ENCODE peak calls at places on chromosomes 7 and 10, in five cellular contexts. One of them, this sample, is unnamed.

GRCh38 chr10:32793033-32793432 is 165.0 kb downstream of the ITGB1 start:
- DNase-seq in dorsolateral prefrontal cortex: no peak
- DNase-seq in fibroblast of lung: no peak
- DNase-seq in thoracic aorta: no peak
- DNase-seq in uterus: no peak
- DNase-seq in this sample: no peak

GRCh38 chr7:40604601-40605438 is 470.0 kb downstream of the SUGCT start:
- DNase-seq in dorsolateral prefrontal cortex: no peak
- DNase-seq in fibroblast of lung: peak; percentile 65
- DNase-seq in thoracic aorta: no peak
- DNase-seq in uterus: no peak
- DNase-seq in this sample: peak; percentile 17

GRCh38 chr10:36671607-36672006 is 453.8 kb upstream of the ANKRD30A start:
- DNase-seq in dorsolateral prefrontal cortex: no peak
- DNase-seq in fibroblast of lung: peak; percentile 80
- DNase-seq in thoracic aorta: no peak
- DNase-seq in uterus: no peak
- DNase-seq in this sample: no peak

GRCh38 chr10:79230563-79231249 is 116.6 kb upstream of the PPIF start:
- DNase-seq in dorsolateral prefrontal cortex: no peak
- DNase-seq in fibroblast of lung: no peak
- DNase-seq in thoracic aorta: no peak
- DNase-seq in uterus: no peak
- DNase-seq in this sample: no peak

GRCh38 chr7:36261019-36261754 is 108.1 kb downstream of the EEPD1 start:
- DNase-seq in dorsolateral prefrontal cortex: no peak
- DNase-seq in fibroblast of lung: peak; percentile 57
- DNase-seq in thoracic aorta: no peak
- DNase-seq in uterus: no peak
- DNase-seq in this sample: no peak

GRCh38 chr10:80964955-80965614 is 427.4 kb downstream of the SH2D4B start:
- DNase-seq in dorsolateral prefrontal cortex: no peak
- DNase-seq in fibroblast of lung: no peak
- DNase-seq in thoracic aorta: no peak
- DNase-seq in uterus: no peak
- DNase-seq in this sample: no peak

GRCh38 chr10:5234106-5234877 is 37.7 kb downstream of the AKR1C4 start:
- DNase-seq in dorsolateral prefrontal cortex: no peak
- DNase-seq in fibroblast of lung: no peak
- DNase-seq in thoracic aorta: no peak
- DNase-seq in uterus: no peak
- DNase-seq in this sample: no peak

GRCh38 chr7:116522247-116522646 is 2.6 kb upstream of the CAV1 start:
- DNase-seq in dorsolateral prefrontal cortex: no peak
- DNase-seq in fibroblast of lung: peak; percentile 97
- DNase-seq in thoracic aorta: no peak
- DNase-seq in uterus: no peak
- DNase-seq in this sample: no peak

GRCh38 chr10:61733358-61733940 is 70.7 kb downstream of the CABCOCO1 start:
- DNase-seq in dorsolateral prefrontal cortex: no peak
- DNase-seq in fibroblast of lung: peak; percentile 51
- DNase-seq in thoracic aorta: no peak
- DNase-seq in uterus: peak; percentile 14
- DNase-seq in this sample: no peak

GRCh38 chr10:73979428-73980407 is 18.2 kb upstream of the VCL start:
- DNase-seq in dorsolateral prefrontal cortex: no peak
- DNase-seq in fibroblast of lung: no peak
- DNase-seq in thoracic aorta: no peak
- DNase-seq in uterus: no peak
- DNase-seq in this sample: no peak

GRCh38 chr7:109956916-109957315 is 1134.0 kb upstream of the LRRN3 start:
- DNase-seq in dorsolateral prefrontal cortex: no peak
- DNase-seq in fibroblast of lung: no peak
- DNase-seq in thoracic aorta: no peak
- DNase-seq in uterus: no peak
- DNase-seq in this sample: no peak

GRCh38 chr7:34156336-34156735 is 251.0 kb downstream of the BMPER start:
- DNase-seq in dorsolateral prefrontal cortex: no peak
- DNase-seq in fibroblast of lung: peak; percentile 54
- DNase-seq in thoracic aorta: no peak
- DNase-seq in uterus: no peak
- DNase-seq in this sample: no peak

GRCh38 chr10:127877116-127877515 is 15.6 kb downstream of the CLRN3 start:
- DNase-seq in dorsolateral prefrontal cortex: no peak
- DNase-seq in fibroblast of lung: no peak
- DNase-seq in thoracic aorta: no peak
- DNase-seq in uterus: no peak
- DNase-seq in this sample: no peak

GRCh38 chr10:33179056-33179455 is 155.4 kb downstream of the NRP1 start:
- DNase-seq in dorsolateral prefrontal cortex: no peak
- DNase-seq in fibroblast of lung: no peak
- DNase-seq in thoracic aorta: no peak
- DNase-seq in uterus: no peak
- DNase-seq in this sample: no peak

GRCh38 chr10:52801951-52802350 is 29.4 kb upstream of the MBL2 start:
- DNase-seq in dorsolateral prefrontal cortex: no peak
- DNase-seq in fibroblast of lung: peak; percentile 56
- DNase-seq in thoracic aorta: no peak
- DNase-seq in uterus: no peak
- DNase-seq in this sample: no peak

GRCh38 chr7:70598976-70599375 is 533.0 kb upstream of the GALNT17 start:
- DNase-seq in dorsolateral prefrontal cortex: no peak
- DNase-seq in fibroblast of lung: peak; percentile 48
- DNase-seq in thoracic aorta: no peak
- DNase-seq in uterus: no peak
- DNase-seq in this sample: no peak

GRCh38 chr7:2118630-2119190 is 114.0 kb downstream of the MAD1L1 start:
- DNase-seq in dorsolateral prefrontal cortex: no peak
- DNase-seq in fibroblast of lung: no peak
- DNase-seq in thoracic aorta: no peak
- DNase-seq in uterus: no peak
- DNase-seq in this sample: no peak

GRCh38 chr10:63703740-63704345 is 182.6 kb downstream of the REEP3 start:
- DNase-seq in dorsolateral prefrontal cortex: no peak
- DNase-seq in fibroblast of lung: no peak
- DNase-seq in thoracic aorta: no peak
- DNase-seq in uterus: no peak
- DNase-seq in this sample: no peak

GRCh38 chr10:65183236-65183635 is 1662.0 kb downstream of the REEP3 start:
- DNase-seq in dorsolateral prefrontal cortex: no peak
- DNase-seq in fibroblast of lung: no peak
- DNase-seq in thoracic aorta: no peak
- DNase-seq in uterus: no peak
- DNase-seq in this sample: no peak

GRCh38 chr10:112904000-112904399 is 46.0 kb upstream of the TCF7L2 start:
- DNase-seq in dorsolateral prefrontal cortex: no peak
- DNase-seq in fibroblast of lung: peak; percentile 61
- DNase-seq in thoracic aorta: no peak
- DNase-seq in uterus: no peak
- DNase-seq in this sample: no peak

GRCh38 chr7:30920584-30921539 is 9.2 kb downstream of the AQP1 start:
- DNase-seq in dorsolateral prefrontal cortex: peak; percentile 23
- DNase-seq in fibroblast of lung: peak; percentile 74
- DNase-seq in thoracic aorta: peak; percentile 34
- DNase-seq in uterus: peak; percentile 22
- DNase-seq in this sample: no peak

GRCh38 chr10:22666287-22667092 is 47.9 kb downstream of the PIP4K2A start:
- DNase-seq in dorsolateral prefrontal cortex: no peak
- DNase-seq in fibroblast of lung: peak; percentile 23
- DNase-seq in thoracic aorta: no peak
- DNase-seq in uterus: no peak
- DNase-seq in this sample: no peak

GRCh38 chr10:33211123-33211878 is 123.2 kb downstream of the NRP1 start:
- DNase-seq in dorsolateral prefrontal cortex: no peak
- DNase-seq in fibroblast of lung: peak; percentile 91
- DNase-seq in thoracic aorta: peak; percentile 33
- DNase-seq in uterus: peak; percentile 63
- DNase-seq in this sample: no peak

GRCh38 chr10:7412482-7413251 is 1.8 kb upstream of the SFMBT2 start:
- DNase-seq in dorsolateral prefrontal cortex: peak; percentile 57
- DNase-seq in fibroblast of lung: peak; percentile 10
- DNase-seq in thoracic aorta: no peak
- DNase-seq in uterus: peak; percentile 20
- DNase-seq in this sample: peak; percentile 37

GRCh38 chr10:90276894-90277447 is 575.6 kb downstream of the KIF20B start:
- DNase-seq in dorsolateral prefrontal cortex: no peak
- DNase-seq in fibroblast of lung: peak; percentile 61
- DNase-seq in thoracic aorta: no peak
- DNase-seq in uterus: no peak
- DNase-seq in this sample: no peak

GRCh38 chr10:71398991-71399375 is 2.3 kb downstream of the CDH23 start:
- DNase-seq in dorsolateral prefrontal cortex: no peak
- DNase-seq in fibroblast of lung: no peak
- DNase-seq in thoracic aorta: no peak
- DNase-seq in uterus: no peak
- DNase-seq in this sample: no peak

GRCh38 chr7:50415844-50416243 is 34.3 kb downstream of the FIGNL1 start:
- DNase-seq in dorsolateral prefrontal cortex: no peak
- DNase-seq in fibroblast of lung: no peak
- DNase-seq in thoracic aorta: no peak
- DNase-seq in uterus: no peak
- DNase-seq in this sample: no peak

GRCh38 chr7:69412331-69413146 is 185.7 kb upstream of the AUTS2 start:
- DNase-seq in dorsolateral prefrontal cortex: no peak
- DNase-seq in fibroblast of lung: peak; percentile 87
- DNase-seq in thoracic aorta: no peak
- DNase-seq in uterus: no peak
- DNase-seq in this sample: no peak

GRCh38 chr7:34523233-34523918 is 134.6 kb upstream of the NPSR1 start:
- DNase-seq in dorsolateral prefrontal cortex: no peak
- DNase-seq in fibroblast of lung: peak; percentile 20
- DNase-seq in thoracic aorta: no peak
- DNase-seq in uterus: no peak
- DNase-seq in this sample: no peak

GRCh38 chr10:123241391-123242141 is 87.4 kb downstream of the BUB3 start:
- DNase-seq in dorsolateral prefrontal cortex: no peak
- DNase-seq in fibroblast of lung: no peak
- DNase-seq in thoracic aorta: no peak
- DNase-seq in uterus: no peak
- DNase-seq in this sample: no peak

GRCh38 chr10:103564799-103565365 is 71.4 kb downstream of the NEURL1 start:
- DNase-seq in dorsolateral prefrontal cortex: no peak
- DNase-seq in fibroblast of lung: no peak
- DNase-seq in thoracic aorta: no peak
- DNase-seq in uterus: no peak
- DNase-seq in this sample: no peak

GRCh38 chr7:3605222-3605621 is 304.2 kb downstream of the SDK1 start:
- DNase-seq in dorsolateral prefrontal cortex: no peak
- DNase-seq in fibroblast of lung: peak; percentile 26
- DNase-seq in thoracic aorta: no peak
- DNase-seq in uterus: no peak
- DNase-seq in this sample: no peak
- H3K27ac ChIP-seq in dorsolateral prefrontal cortex: no peak overlapping the region
- H3K27ac ChIP-seq in fibroblast of lung: no peak overlapping the region
- H3K27ac ChIP-seq in thoracic aorta: no peak overlapping the region
- H3K27ac ChIP-seq in uterus: no peak overlapping the region
- H3K27ac ChIP-seq in this sample: no peak overlapping the region

GRCh38 chr7:44063894-44064651 is 1.3 kb downstream of the PGAM2 start:
- DNase-seq in dorsolateral prefrontal cortex: peak; percentile 43
- DNase-seq in fibroblast of lung: no peak
- DNase-seq in thoracic aorta: no peak
- DNase-seq in uterus: no peak
- DNase-seq in this sample: no peak

GRCh38 chr7:44066111-44066460 is 719 bp upstream of the PGAM2 start:
- DNase-seq in dorsolateral prefrontal cortex: no peak
- DNase-seq in fibroblast of lung: no peak
- DNase-seq in thoracic aorta: no peak
- DNase-seq in uterus: no peak
- DNase-seq in this sample: no peak

GRCh38 chr7:44065431-44066110 is at the start of gene PGAM2:
- DNase-seq in dorsolateral prefrontal cortex: peak; percentile 47
- DNase-seq in fibroblast of lung: no peak
- DNase-seq in thoracic aorta: no peak
- DNase-seq in uterus: no peak
- DNase-seq in this sample: peak; percentile 26

GRCh38 chr7:44063547-44063893 is 1.8 kb downstream of the PGAM2 start:
- DNase-seq in dorsolateral prefrontal cortex: peak; percentile 23
- DNase-seq in fibroblast of lung: no peak
- DNase-seq in thoracic aorta: no peak
- DNase-seq in uterus: no peak
- DNase-seq in this sample: no peak

DNA sequence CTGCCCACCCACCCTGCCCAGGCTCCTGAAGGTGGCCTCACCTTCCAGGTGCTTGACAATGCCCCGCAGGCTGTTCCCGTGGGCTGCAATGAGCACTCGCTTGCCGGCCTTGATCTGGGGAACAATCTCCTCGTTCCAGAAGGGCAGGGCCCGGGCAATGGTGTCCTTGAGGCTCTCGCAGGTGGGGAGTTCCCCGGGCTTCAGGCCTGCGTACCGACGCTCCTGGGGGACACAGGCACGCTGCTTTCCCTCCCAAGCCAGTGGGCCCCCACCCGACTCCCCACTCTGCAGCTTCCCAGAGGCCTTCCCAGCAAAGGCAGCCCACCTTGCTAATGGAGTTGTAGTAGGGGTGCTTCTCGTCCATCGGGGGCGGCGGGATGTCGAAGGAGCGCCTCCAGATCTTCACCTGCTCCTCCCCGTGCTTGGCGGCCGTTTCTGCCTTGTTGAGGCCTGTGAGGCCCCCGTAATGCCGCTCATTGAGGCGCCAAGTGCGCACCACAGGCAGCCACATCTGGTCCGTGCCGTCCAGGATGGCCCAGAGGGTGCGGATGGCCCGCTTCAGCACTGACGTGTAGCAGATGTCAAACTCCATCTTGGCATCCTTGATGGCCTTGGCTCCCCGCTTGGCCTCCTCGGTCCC is 456 bp downstream of the PGAM2 start:
- DNase-seq in dorsolateral prefrontal cortex: peak; percentile 39
- DNase-seq in fibroblast of lung: no peak
- DNase-seq in thoracic aorta: no peak
- DNase-seq in uterus: no peak
- DNase-seq in this sample: no peak
- H3K27ac ChIP-seq in dorsolateral prefrontal cortex: peak overlapping the region; percentile 17
- H3K27ac ChIP-seq in fibroblast of lung: no peak overlapping the region
- H3K27ac ChIP-seq in thoracic aorta: no peak overlapping the region
- H3K27ac ChIP-seq in uterus: no peak overlapping the region
- H3K27ac ChIP-seq in this sample: no peak overlapping the region

DNA sequence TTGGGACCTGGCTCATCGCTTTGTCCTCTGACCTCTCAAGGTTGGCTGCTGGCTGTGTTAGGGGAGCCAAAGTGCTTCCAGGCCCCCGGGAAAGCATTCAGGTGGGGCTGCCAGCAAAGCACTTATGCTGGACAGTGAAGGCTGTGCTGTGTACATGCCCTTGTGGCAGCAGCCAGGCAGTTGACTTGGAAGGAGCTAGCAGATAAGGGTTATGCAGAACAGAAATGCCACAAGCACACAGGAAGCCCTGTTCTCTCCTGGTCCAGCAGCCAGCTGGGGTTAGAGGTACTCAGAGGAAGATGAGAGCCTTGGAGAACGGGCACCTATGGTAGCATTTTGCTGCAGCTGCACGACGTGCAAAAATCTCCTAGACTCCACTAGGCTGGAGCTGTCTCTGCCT is 35.2 kb upstream of the OR9A4 start:
- DNase-seq in dorsolateral prefrontal cortex: no peak
- DNase-seq in fibroblast of lung: no peak
- DNase-seq in thoracic aorta: no peak
- DNase-seq in uterus: no peak
- DNase-seq in this sample: no peak
- H3K27ac ChIP-seq in dorsolateral prefrontal cortex: no peak overlapping the region
- H3K27ac ChIP-seq in fibroblast of lung: no peak overlapping the region
- H3K27ac ChIP-seq in thoracic aorta: no peak overlapping the region
- H3K27ac ChIP-seq in uterus: no peak overlapping the region
- H3K27ac ChIP-seq in this sample: no peak overlapping the region

GRCh38 chr10:72685264-72685921 is 6.5 kb upstream of the MCU start:
- DNase-seq in dorsolateral prefrontal cortex: no peak
- DNase-seq in fibroblast of lung: no peak
- DNase-seq in thoracic aorta: no peak
- DNase-seq in uterus: no peak
- DNase-seq in this sample: no peak
- H3K27ac ChIP-seq in dorsolateral prefrontal cortex: no peak overlapping the region
- H3K27ac ChIP-seq in fibroblast of lung: no peak overlapping the region
- H3K27ac ChIP-seq in thoracic aorta: no peak overlapping the region
- H3K27ac ChIP-seq in uterus: no peak overlapping the region
- H3K27ac ChIP-seq in this sample: no peak overlapping the region